ENCODE peak calls at places on chromosomes 2 and 18, in eight cellular contexts. I is uterus, J is nephron progenitor cell, Y is AG04450, U is GM13976, L is WTC11, Z is endothelial cell, E is lower lobe of right lung. H is an unnamed sample.

GRCh38 chr2:202215179-202215578 is 23.2 kb downstream of the SUMO1 start:
- DNase-seq in J (no peak), L (no peak), I (no peak), Y (peak), E (no peak), Z (no peak), U (no peak), H (no peak)

GRCh38 chr2:144288428-144288827 is 231.5 kb downstream of the ZEB2 start:
- DNase-seq in I (no peak), L (no peak), U (no peak), J (no peak), E (no peak), Y (peak), Z (no peak), H (no peak)

GRCh38 chr2:96247009-96247408 is 18.8 kb downstream of the TMEM127 start:
- DNase-seq in Y (no peak), L (no peak), U (no peak), I (no peak), J (no peak), E (peak), Z (no peak), H (no peak)

GRCh38 chr2:174312581-174313234 is 22.0 kb upstream of the SP9 start:
- DNase-seq in J (no peak), L (no peak), Y (no peak), Z (no peak), I (no peak), E (no peak), U (no peak), H (no peak)

GRCh38 chr18:79754831-79755351 is 42.8 kb upstream of the KCNG2 start:
- DNase-seq in I (no peak), J (no peak), Y (no peak), E (no peak), U (no peak), L (no peak), Z (no peak), H (peak)

GRCh38 chr18:78611869-78612268 is 367.7 kb upstream of the SALL3 start:
- DNase-seq in J (no peak), U (no peak), Z (no peak), E (no peak), Y (no peak), L (no peak), I (no peak), H (no peak)

GRCh38 chr2:113251118-113251517 is 27.6 kb downstream of the PAX8 start:
- DNase-seq in E (no peak), Z (no peak), I (no peak), Y (no peak), U (no peak), L (no peak), J (no peak), H (no peak)

GRCh38 chr2:107466984-107467383 is 359.7 kb upstream of the RGPD4 start:
- DNase-seq in Y (no peak), I (no peak), J (no peak), L (no peak), E (no peak), Z (no peak), U (no peak), H (no peak)

GRCh38 chr2:25521665-25522387 is 151.6 kb downstream of the DTNB start:
- DNase-seq in J (no peak), L (no peak), Z (peak), E (no peak), Y (peak), I (no peak), U (peak), H (no peak)

GRCh38 chr2:19754907-19755306 is 146.9 kb downstream of the TTC32 start:
- DNase-seq in Z (no peak), E (no peak), L (no peak), J (no peak), U (no peak), I (no peak), Y (no peak), H (no peak)

GRCh38 chr2:234681206-234681605 is 184.3 kb upstream of the ARL4C start:
- DNase-seq in U (no peak), L (no peak), Y (no peak), J (no peak), Z (no peak), I (no peak), E (no peak), H (no peak)

GRCh38 chr2:234611209-234611608 is 114.3 kb upstream of the ARL4C start:
- DNase-seq in L (no peak), Z (no peak), Y (no peak), J (no peak), U (no peak), E (no peak), I (no peak), H (no peak)

GRCh38 chr2:232635820-232636219 is 2.4 kb downstream of the EFHD1 start:
- DNase-seq in J (no peak), Y (no peak), I (no peak), L (no peak), E (no peak), U (no peak), Z (no peak), H (no peak)

GRCh38 chr2:136127356-136127755 is 9.4 kb upstream of the CXCR4 start:
- DNase-seq in Z (no peak), I (no peak), E (no peak), Y (no peak), U (no peak), L (no peak), J (no peak), H (no peak)

GRCh38 chr2:174611006-174611405 is 13.4 kb upstream of the WIPF1 start:
- DNase-seq in L (no peak), Z (no peak), I (no peak), J (no peak), E (no peak), Y (no peak), U (no peak), H (no peak)

GRCh38 chr18:68431111-68431921 is 283.6 kb downstream of the TMX3 start:
- DNase-seq in E (no peak), Y (no peak), U (no peak), J (no peak), Z (no peak), L (no peak), I (no peak), H (no peak)

GRCh38 chr2:2107140-2107539 is 223.9 kb downstream of the MYT1L start:
- DNase-seq in L (no peak), J (no peak), E (no peak), Y (no peak), Z (no peak), I (no peak), U (no peak), H (no peak)

GRCh38 chr2:69514406-69514805 is 77.2 kb upstream of the NFU1 start:
- DNase-seq in U (no peak), J (no peak), I (no peak), Z (no peak), E (no peak), Y (peak), L (peak), H (no peak)

GRCh38 chr2:92074549-92074898 is 2796.7 kb upstream of the TEKT4 start:
- DNase-seq in E (peak), Z (no peak), J (no peak), I (peak), Y (no peak), L (no peak), U (peak), H (no peak)

GRCh38 chr2:85135066-85135914 is 2.1 kb downstream of the TCF7L1 start:
- DNase-seq in E (no peak), L (peak), J (peak), Y (no peak), Z (no peak), U (no peak), I (no peak), H (no peak)

GRCh38 chr2:4354164-4354563 is 650.8 kb downstream of the DCDC2C start:
- DNase-seq in L (no peak), Z (no peak), E (no peak), I (no peak), Y (no peak), U (no peak), J (no peak), H (no peak)

GRCh38 chr2:20702563-20702962 is 35.6 kb downstream of the GDF7 start:
- DNase-seq in I (no peak), U (no peak), J (no peak), Y (peak), L (no peak), E (no peak), Z (no peak), H (no peak)

GRCh38 chr18:31711365-31712035 is 27.1 kb upstream of the B4GALT6 start:
- DNase-seq in J (no peak), U (no peak), I (no peak), Z (no peak), E (no peak), L (no peak), Y (no peak), H (no peak)

GRCh38 chr2:3453196-3453845 is 66.0 kb downstream of the ADI1 start:
- DNase-seq in Z (no peak), L (no peak), E (no peak), J (no peak), Y (no peak), I (peak), U (no peak), H (no peak)

GRCh38 chr2:111160758-111161157 is 40.0 kb downstream of the BCL2L11 start:
- DNase-seq in L (no peak), Y (peak), U (no peak), Z (no peak), E (no peak), I (no peak), J (no peak), H (no peak)

GRCh38 chr2:114962551-114962950 is 520.1 kb downstream of the DPP10 start:
- DNase-seq in Z (no peak), I (no peak), L (no peak), E (no peak), Y (no peak), J (no peak), U (no peak), H (no peak)

GRCh38 chr2:54073796-54074195 is 41.6 kb upstream of the ACYP2 start:
- DNase-seq in Y (no peak), L (no peak), Z (no peak), I (no peak), E (no peak), U (no peak), J (no peak), H (no peak)

GRCh38 chr2:191582355-191582754 is 95.6 kb upstream of the NABP1 start:
- DNase-seq in E (no peak), Y (peak), U (no peak), Z (no peak), J (no peak), I (no peak), L (no peak), H (no peak)

GRCh38 chr18:21701621-21702020 is 3.0 kb downstream of the ABHD3 start:
- DNase-seq in E (no peak), Y (no peak), Z (no peak), U (no peak), I (no peak), J (no peak), L (no peak), H (no peak)

GRCh38 chr2:191740016-191740419 is 62.1 kb downstream of the NABP1 start:
- DNase-seq in I (no peak), Z (no peak), Y (no peak), U (peak), E (no peak), L (no peak), J (no peak), H (no peak)

GRCh38 chr2:237486819-237487448 is at the start of gene MLPH:
- DNase-seq in E (peak), Z (peak), I (peak), U (no peak), J (peak), Y (no peak), L (peak), H (no peak)

GRCh38 chr18:58110398-58110797 is 66.4 kb downstream of the NEDD4L start:
- DNase-seq in J (no peak), E (no peak), Z (no peak), I (no peak), Y (no peak), L (no peak), U (no peak), H (no peak)

GRCh38 chr2:233059797-233060499 is at the start of gene INPP5D:
- DNase-seq in E (peak), Y (no peak), Z (no peak), I (no peak), J (no peak), U (peak), L (no peak), H (peak)

GRCh38 chr2:16142383-16143361 is 202.3 kb downstream of the MYCN start:
- DNase-seq in U (no peak), E (no peak), I (no peak), L (no peak), Y (no peak), J (no peak), Z (no peak), H (no peak)

DNA sequence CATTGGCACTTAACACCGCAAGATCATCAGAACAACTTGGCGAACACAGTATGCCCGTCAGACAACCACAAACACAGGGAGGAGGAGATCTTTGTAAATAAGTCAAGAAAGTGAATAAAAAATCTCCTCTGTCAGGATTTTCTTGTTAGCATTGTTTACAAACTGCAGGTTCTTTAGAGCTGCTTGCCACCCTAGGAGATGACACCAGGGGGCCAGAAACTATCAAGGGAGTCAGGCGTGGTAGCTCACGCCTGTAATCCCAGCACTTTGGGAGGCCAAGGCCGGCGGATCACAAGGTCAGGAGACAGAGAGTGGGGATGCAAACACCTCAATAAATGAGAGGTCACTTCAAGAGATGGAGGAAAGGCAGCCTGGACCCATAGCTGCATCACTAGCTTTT is 428.1 kb downstream of the SETBP1 start:
- DNase-seq in E (no peak), U (no peak), J (no peak), Z (no peak), Y (no peak), I (no peak), L (no peak), H (no peak)
- TF ChIP-seq CTCF in E (no peak), U (no peak), J (no peak), Z (no peak), Y (no peak), I (no peak), L (no peak), H (no peak)

GRCh38 chr18:74496508-74497307 is 545 bp downstream of the CNDP2 start:
- DNase-seq in E (peak), Y (peak), U (no peak), J (peak), I (peak), L (peak), Z (peak), H (peak)
- TF ChIP-seq CTCF in E (peak), Y (peak), U (no peak), J (no peak), I (no peak), L (no peak), Z (no peak), H (peak)

GRCh38 chr18:23207191-23207955 is 72.1 kb downstream of the CABLES1 start:
- DNase-seq in J (no peak), E (no peak), Y (no peak), L (no peak), Z (no peak), U (no peak), I (no peak), H (no peak)
- TF ChIP-seq CTCF in J (no peak), E (peak), Y (peak), L (peak), Z (peak), U (no peak), I (no peak), H (peak)

GRCh38 chr2:101150306-101151140 is 659 bp downstream of the TBC1D8 start:
- DNase-seq in L (peak), Y (no peak), I (peak), Z (peak), J (peak), U (peak), E (peak), H (no peak)
- TF ChIP-seq CTCF in L (no peak), Y (no peak), I (no peak), Z (no peak), J (no peak), U (peak), E (no peak), H (no peak)

DNA sequence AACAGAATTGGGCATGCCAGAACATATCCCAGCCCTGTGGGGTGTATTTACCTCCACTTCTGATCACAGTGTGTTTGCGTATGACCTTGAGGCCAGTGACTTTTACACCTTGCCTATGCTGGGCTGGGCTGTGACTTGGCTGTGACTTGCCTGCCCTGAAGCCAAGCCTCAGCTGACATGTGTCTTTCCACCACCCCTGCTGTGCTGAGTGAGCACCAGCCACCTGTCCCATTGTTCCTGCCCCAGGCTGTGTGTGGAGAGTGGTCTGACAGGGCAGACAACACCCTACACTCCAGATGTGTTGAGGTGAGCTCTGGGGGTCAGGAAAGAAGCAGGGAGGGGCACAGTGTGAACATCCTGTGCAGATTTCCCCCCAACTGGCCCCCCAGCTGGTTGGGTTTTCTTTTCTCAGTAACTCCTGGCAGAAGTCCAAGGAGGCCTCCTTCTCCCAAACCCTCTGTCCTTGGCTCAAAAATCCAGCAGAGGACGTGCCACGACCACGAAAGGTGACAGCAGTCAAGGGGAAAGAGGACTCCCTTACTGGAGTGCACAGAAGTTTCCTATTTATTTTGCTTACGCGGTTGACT is 5.1 kb upstream of the STEAP3 start:
- DNase-seq in Z (no peak), J (no peak), I (no peak), L (no peak), E (peak), U (no peak), Y (peak), H (no peak)
- TF ChIP-seq CTCF in Z (no peak), J (no peak), I (peak), L (no peak), E (peak), U (peak), Y (peak), H (no peak)

DNA sequence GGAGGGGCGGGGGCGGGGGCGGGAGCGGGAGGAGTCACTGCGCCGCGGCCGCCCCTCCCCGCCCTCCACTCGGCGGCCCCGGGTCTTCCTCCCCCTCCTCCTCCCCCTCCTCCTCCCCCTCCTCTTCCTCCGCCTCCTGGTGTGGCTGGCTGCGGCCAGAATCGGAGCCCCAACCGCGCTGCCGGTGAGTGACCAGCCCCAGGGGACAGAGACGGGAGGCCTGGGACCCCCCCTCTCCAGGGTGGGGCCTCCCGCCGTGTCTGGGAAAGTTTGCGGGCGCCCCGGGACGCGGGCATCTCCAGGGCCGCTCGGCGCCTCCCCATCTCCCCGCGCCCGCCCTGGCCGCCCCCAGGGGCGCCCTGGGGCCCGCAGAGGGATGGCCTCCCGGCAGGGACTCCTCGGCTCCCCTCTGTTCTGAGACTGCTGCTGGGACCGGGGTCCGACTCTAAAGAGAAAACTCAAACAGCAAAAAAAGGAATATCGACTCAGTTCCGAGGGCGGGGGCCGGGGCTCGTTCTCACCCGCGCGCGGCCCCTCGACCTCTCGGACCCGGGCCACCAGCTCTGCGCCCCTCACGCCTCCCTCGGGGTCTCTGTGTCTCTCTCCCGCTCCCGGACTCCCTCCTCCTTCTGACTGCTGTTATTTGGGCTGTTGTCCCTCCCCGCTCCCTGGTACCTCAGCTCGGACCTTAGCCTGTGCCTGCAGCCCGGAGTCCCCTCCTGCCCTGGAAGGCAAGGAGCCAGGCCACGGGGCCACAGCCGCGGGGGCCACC is at the start of gene STON1:
- DNase-seq in L (peak), Y (no peak), U (peak), J (peak), E (peak), I (peak), Z (peak), H (no peak)
- TF ChIP-seq CTCF in L (no peak), Y (peak), U (no peak), J (peak), E (peak), I (no peak), Z (no peak), H (no peak)

DNA sequence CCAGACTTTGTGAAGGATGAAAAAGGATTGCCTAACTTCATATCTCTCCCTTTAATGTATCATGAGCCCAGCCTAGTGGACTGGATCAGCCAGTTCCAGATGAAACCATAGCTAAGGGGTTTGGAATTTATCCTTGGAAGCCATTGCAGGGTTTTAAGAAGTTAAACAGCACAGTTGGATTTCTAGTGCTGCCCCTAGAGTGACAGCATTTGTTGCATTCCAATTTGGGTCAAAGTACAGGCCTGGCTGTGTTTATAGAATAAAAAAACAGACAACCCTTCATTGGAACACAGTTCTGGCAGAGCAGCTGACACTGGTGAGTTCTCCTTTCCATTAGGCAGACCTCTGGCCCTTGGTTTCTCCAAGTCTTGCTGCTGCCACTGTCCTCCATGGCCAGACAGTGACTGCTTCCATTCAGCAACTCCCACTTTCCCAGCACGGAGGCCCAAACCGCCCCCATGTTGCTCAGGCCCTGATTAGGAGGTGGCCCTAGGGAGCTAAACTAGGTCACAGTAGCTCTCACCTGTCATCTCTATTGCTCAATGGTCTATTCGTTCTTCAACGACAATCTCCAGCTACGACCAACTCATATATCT is 8.0 kb downstream of the GPR39 start:
- DNase-seq in I (no peak), U (no peak), Y (no peak), L (no peak), Z (no peak), J (no peak), E (no peak), H (no peak)
- TF ChIP-seq CTCF in I (no peak), U (no peak), Y (peak), L (no peak), Z (no peak), J (no peak), E (no peak), H (no peak)

GRCh38 chr18:3452750-3453539 is 3.0 kb downstream of the TGIF1 start:
- DNase-seq in Z (peak), J (no peak), Y (no peak), I (peak), L (no peak), U (no peak), E (no peak), H (no peak)

GRCh38 chr18:3453540-3454364 is 3.8 kb downstream of the TGIF1 start:
- DNase-seq in I (peak), J (peak), Y (peak), Z (peak), L (no peak), E (peak), U (no peak), H (no peak)

GRCh38 chr18:3451166-3451988 is 1.4 kb downstream of the TGIF1 start:
- DNase-seq in E (peak), I (peak), U (peak), J (peak), Y (peak), L (peak), Z (peak), H (peak)

GRCh38 chr18:3450358-3451107 is 561 bp downstream of the TGIF1 start:
- DNase-seq in E (peak), J (peak), L (no peak), Y (no peak), I (peak), U (peak), Z (peak), H (peak)

GRCh38 chr18:3451989-3452749 is 2.2 kb downstream of the TGIF1 start:
- DNase-seq in Y (no peak), L (peak), J (peak), I (peak), E (peak), Z (peak), U (no peak), H (no peak)
- TF ChIP-seq CTCF in Y (no peak), L (no peak), J (no peak), I (no peak), E (no peak), Z (no peak), U (no peak), H (no peak)

H was measured in CD14-positive monocyte.